ENCODE peak calls at places on chromosomes 12 and 14, in seven cellular contexts. A is activated CD4-positive, alpha-beta T cell treated with anti-CD3 and anti-CD28 coated beads for 24 hours; G is NCI-H345; H is stimulated activated CD4-positive, alpha-beta T cell treated with anti-CD3 and anti-CD28 coated beads, TNF-alpha, amount 100 ng/mL, for 48 hours; S is bronchial epithelial cell; U is head of caudate nucleus; C is stimulated activated CD8-positive, alpha-beta memory T cell treated with anti-CD3 and anti-CD28 coated beads, Interleukin-4, amount 100 ng/mL, for 4 hours. Z is an unnamed sample.

GRCh38 chr12:8989425-8989824 is at the start of gene KLRG1:
- DNase-seq in A (no peak), S (no peak), U (no peak), H (no peak), C (no peak), G (no peak), Z (no peak)

GRCh38 chr12:114955414-114956014 is 271.5 kb upstream of the TBX3 start:
- DNase-seq in S (no peak), C (no peak), U (no peak), G (no peak), H (no peak), A (no peak), Z (no peak)

GRCh38 chr12:114257687-114258086 is 148.3 kb downstream of the TBX5 start:
- DNase-seq in A (no peak), S (no peak), H (no peak), C (no peak), G (no peak), U (no peak), Z (no peak)

GRCh38 chr12:130686511-130686981 is 29.6 kb downstream of the RIMBP2 start:
- DNase-seq in C (no peak), A (no peak), H (no peak), U (no peak), S (no peak), G (no peak), Z (no peak)

GRCh38 chr12:29807125-29807524 is 23.4 kb upstream of the TMTC1 start:
- DNase-seq in S (peak; percentile 60), A (no peak), G (no peak), U (no peak), C (no peak), H (no peak), Z (no peak)

GRCh38 chr12:132228535-132229422 is 84.5 kb downstream of the NOC4L start:
- DNase-seq in U (no peak), A (no peak), S (no peak), G (no peak), C (no peak), H (no peak), Z (no peak)

GRCh38 chr14:59564356-59564755 is 12.3 kb downstream of the CCDC175 start:
- DNase-seq in H (no peak), C (no peak), A (no peak), U (no peak), G (peak; percentile 13), S (no peak), Z (no peak)

GRCh38 chr12:132079190-132079589 is 64.9 kb downstream of the DDX51 start:
- DNase-seq in A (no peak), G (no peak), S (no peak), H (no peak), U (no peak), C (no peak), Z (no peak)

GRCh38 chr14:77273796-77274195 is 2.8 kb upstream of the NGB start:
- DNase-seq in G (no peak), H (no peak), C (no peak), S (no peak), U (no peak), A (no peak), Z (no peak)

GRCh38 chr14:88547386-88547780 is 7.4 kb downstream of the PTPN21 start:
- DNase-seq in S (no peak), C (no peak), U (no peak), H (no peak), A (no peak), G (no peak), Z (no peak)

GRCh38 chr12:69987453-69988102 is 162.6 kb downstream of the MYRFL start:
- DNase-seq in C (no peak), H (no peak), S (peak; percentile 99), A (no peak), U (no peak), G (no peak), Z (peak; percentile 68)

GRCh38 chr12:51090705-51091229 is 7.4 kb upstream of the CSRNP2 start:
- DNase-seq in G (no peak), H (no peak), U (no peak), S (no peak), A (no peak), C (no peak), Z (no peak)

GRCh38 chr12:13686243-13686642 is 295.2 kb downstream of the GRIN2B start:
- DNase-seq in G (no peak), H (no peak), U (peak; percentile 17), A (no peak), S (no peak), C (no peak), Z (no peak)

GRCh38 chr12:76041406-76041805 is 9.8 kb upstream of the PHLDA1 start:
- DNase-seq in S (no peak), H (no peak), A (no peak), G (peak; percentile 68), U (no peak), C (no peak), Z (no peak)

GRCh38 chr12:130495156-130495555 is 157.5 kb downstream of the PIWIL1 start:
- DNase-seq in H (no peak), G (no peak), U (no peak), S (no peak), A (no peak), C (no peak), Z (no peak)

GRCh38 chr14:68358978-68359861 is 433.6 kb downstream of the ZFP36L1 start:
- DNase-seq in C (no peak), S (no peak), H (no peak), U (no peak), G (no peak), A (no peak), Z (no peak)

GRCh38 chr14:58465425-58465824 is 37.9 kb downstream of the KIAA0586 start:
- DNase-seq in S (peak; percentile 83), H (no peak), A (no peak), U (no peak), C (no peak), G (no peak), Z (peak; percentile 29)

GRCh38 chr12:20489645-20490044 is 121.3 kb downstream of the PDE3A start:
- DNase-seq in C (no peak), U (no peak), H (no peak), G (no peak), S (no peak), A (no peak), Z (no peak)

GRCh38 chr14:66403183-66403582 is 83.0 kb upstream of the CCDC196 start:
- DNase-seq in A (no peak), G (peak; percentile 29), U (no peak), C (no peak), H (no peak), S (peak; percentile 70), Z (peak; percentile 40)

GRCh38 chr14:47976139-47976538 is 300.7 kb upstream of the MDGA2 start:
- DNase-seq in U (no peak), A (no peak), H (no peak), G (no peak), C (no peak), S (no peak), Z (no peak)

GRCh38 chr14:52917732-52918131 is 33.1 kb downstream of the FERMT2 start:
- DNase-seq in C (no peak), A (no peak), G (no peak), H (no peak), U (no peak), S (no peak), Z (no peak)

GRCh38 chr14:101917413-101918124 is 46.8 kb upstream of the DYNC1H1 start:
- DNase-seq in A (no peak), G (no peak), U (no peak), C (no peak), S (no peak), H (no peak), Z (no peak)

GRCh38 chr14:69152181-69152943 is 557 bp downstream of the DCAF5 start:
- DNase-seq in C (no peak), G (peak; percentile 65), S (no peak), H (peak; percentile 33), U (no peak), A (peak; percentile 13), Z (peak; percentile 42)